ENCODE peak calls at places on chromosomes 3 and 15, in ten cellular contexts. One of them, this sample, is unnamed.

GRCh38 chr3:123660900-123661299 is 76.0 kb upstream of the HACD2 start:
- DNase-seq in foreskin fibroblast: peak; percentile 98
- DNase-seq in psoas muscle: peak; percentile 90
- DNase-seq in A172: peak; percentile 65
- DNase-seq in activated T-helper 1 cell treated with Interleukin-2 at 50 U/mL for 16 hours: no peak
- DNase-seq in NCI-H446: peak; percentile 83
- DNase-seq in germinal center: no peak
- DNase-seq in KG1: no peak
- DNase-seq in amygdala: peak; percentile 39
- DNase-seq in left cardiac atrium: peak; percentile 94
- DNase-seq in this sample: peak; percentile 99

GRCh38 chr15:31080618-31081017 is 20.9 kb downstream of the TRPM1 start:
- DNase-seq in psoas muscle: peak; percentile 76
- DNase-seq in germinal center: peak; percentile 77
- DNase-seq in NCI-H446: no peak
- DNase-seq in amygdala: peak; percentile 17
- DNase-seq in activated T-helper 1 cell treated with Interleukin-2 at 50 U/mL for 16 hours: no peak
- DNase-seq in A172: no peak
- DNase-seq in left cardiac atrium: peak; percentile 66
- DNase-seq in foreskin fibroblast: no peak
- DNase-seq in KG1: no peak
- DNase-seq in this sample: peak; percentile 85

GRCh38 chr3:168457973-168458539 is 362.3 kb upstream of the GOLIM4 start:
- DNase-seq in psoas muscle: no peak
- DNase-seq in A172: no peak
- DNase-seq in NCI-H446: no peak
- DNase-seq in amygdala: no peak
- DNase-seq in germinal center: no peak
- DNase-seq in foreskin fibroblast: no peak
- DNase-seq in activated T-helper 1 cell treated with Interleukin-2 at 50 U/mL for 16 hours: no peak
- DNase-seq in KG1: no peak
- DNase-seq in left cardiac atrium: no peak
- DNase-seq in this sample: no peak

GRCh38 chr3:120100711-120101110 is 6.5 kb upstream of the GSK3B start:
- DNase-seq in left cardiac atrium: no peak
- DNase-seq in A172: no peak
- DNase-seq in foreskin fibroblast: peak; percentile 45
- DNase-seq in psoas muscle: no peak
- DNase-seq in germinal center: no peak
- DNase-seq in KG1: no peak
- DNase-seq in NCI-H446: no peak
- DNase-seq in amygdala: no peak
- DNase-seq in activated T-helper 1 cell treated with Interleukin-2 at 50 U/mL for 16 hours: no peak
- DNase-seq in this sample: no peak

GRCh38 chr3:40930131-40930538 is 269.2 kb upstream of the CTNNB1 start:
- DNase-seq in activated T-helper 1 cell treated with Interleukin-2 at 50 U/mL for 16 hours: no peak
- DNase-seq in NCI-H446: no peak
- DNase-seq in A172: no peak
- DNase-seq in foreskin fibroblast: no peak
- DNase-seq in germinal center: no peak
- DNase-seq in KG1: no peak
- DNase-seq in psoas muscle: no peak
- DNase-seq in amygdala: no peak
- DNase-seq in left cardiac atrium: no peak
- DNase-seq in this sample: no peak

GRCh38 chr15:35319354-35319753 is 226.6 kb downstream of the DPH6 start:
- DNase-seq in KG1: no peak
- DNase-seq in amygdala: no peak
- DNase-seq in germinal center: no peak
- DNase-seq in psoas muscle: no peak
- DNase-seq in activated T-helper 1 cell treated with Interleukin-2 at 50 U/mL for 16 hours: no peak
- DNase-seq in A172: no peak
- DNase-seq in left cardiac atrium: no peak
- DNase-seq in foreskin fibroblast: no peak
- DNase-seq in NCI-H446: no peak
- DNase-seq in this sample: no peak

GRCh38 chr3:89617706-89618105 is 510.3 kb downstream of the EPHA3 start:
- DNase-seq in foreskin fibroblast: peak; percentile 82
- DNase-seq in A172: no peak
- DNase-seq in activated T-helper 1 cell treated with Interleukin-2 at 50 U/mL for 16 hours: no peak
- DNase-seq in germinal center: no peak
- DNase-seq in psoas muscle: no peak
- DNase-seq in left cardiac atrium: no peak
- DNase-seq in KG1: no peak
- DNase-seq in NCI-H446: peak; percentile 18
- DNase-seq in amygdala: no peak
- DNase-seq in this sample: no peak

GRCh38 chr15:35256555-35256954 is 171.5 kb upstream of the NANOGP8 start:
- DNase-seq in amygdala: no peak
- DNase-seq in psoas muscle: no peak
- DNase-seq in germinal center: no peak
- DNase-seq in NCI-H446: no peak
- DNase-seq in KG1: no peak
- DNase-seq in left cardiac atrium: no peak
- DNase-seq in activated T-helper 1 cell treated with Interleukin-2 at 50 U/mL for 16 hours: no peak
- DNase-seq in A172: no peak
- DNase-seq in foreskin fibroblast: peak; percentile 73
- DNase-seq in this sample: no peak

GRCh38 chr15:31267161-31268107 is 59.2 kb upstream of the KLF13 start:
- DNase-seq in foreskin fibroblast: no peak
- DNase-seq in left cardiac atrium: no peak
- DNase-seq in NCI-H446: no peak
- DNase-seq in germinal center: no peak
- DNase-seq in psoas muscle: peak; percentile 19
- DNase-seq in A172: no peak
- DNase-seq in KG1: no peak
- DNase-seq in activated T-helper 1 cell treated with Interleukin-2 at 50 U/mL for 16 hours: no peak
- DNase-seq in amygdala: no peak
- DNase-seq in this sample: peak; percentile 48

GRCh38 chr3:108518895-108519294 is 8.5 kb upstream of the MYH15 start:
- DNase-seq in KG1: no peak
- DNase-seq in NCI-H446: no peak
- DNase-seq in foreskin fibroblast: peak; percentile 57
- DNase-seq in activated T-helper 1 cell treated with Interleukin-2 at 50 U/mL for 16 hours: no peak
- DNase-seq in psoas muscle: no peak
- DNase-seq in left cardiac atrium: no peak
- DNase-seq in A172: no peak
- DNase-seq in amygdala: no peak
- DNase-seq in germinal center: no peak
- DNase-seq in this sample: no peak

GRCh38 chr3:126777366-126777765 is 73.3 kb downstream of the CHCHD6 start:
- DNase-seq in amygdala: no peak
- DNase-seq in KG1: no peak
- DNase-seq in A172: no peak
- DNase-seq in psoas muscle: no peak
- DNase-seq in NCI-H446: no peak
- DNase-seq in germinal center: no peak
- DNase-seq in activated T-helper 1 cell treated with Interleukin-2 at 50 U/mL for 16 hours: no peak
- DNase-seq in left cardiac atrium: no peak
- DNase-seq in foreskin fibroblast: no peak
- DNase-seq in this sample: no peak

GRCh38 chr3:58004972-58005371 is 3.2 kb upstream of the FLNB start:
- DNase-seq in left cardiac atrium: no peak
- DNase-seq in foreskin fibroblast: peak; percentile 83
- DNase-seq in amygdala: no peak
- DNase-seq in KG1: no peak
- DNase-seq in activated T-helper 1 cell treated with Interleukin-2 at 50 U/mL for 16 hours: no peak
- DNase-seq in psoas muscle: no peak
- DNase-seq in NCI-H446: no peak
- DNase-seq in germinal center: no peak
- DNase-seq in A172: peak; percentile 69
- DNase-seq in this sample: no peak

GRCh38 chr3:129476586-129476985 is 36.6 kb downstream of the IFT122 start:
- DNase-seq in foreskin fibroblast: no peak
- DNase-seq in KG1: no peak
- DNase-seq in psoas muscle: no peak
- DNase-seq in germinal center: no peak
- DNase-seq in left cardiac atrium: no peak
- DNase-seq in A172: no peak
- DNase-seq in activated T-helper 1 cell treated with Interleukin-2 at 50 U/mL for 16 hours: no peak
- DNase-seq in amygdala: no peak
- DNase-seq in NCI-H446: no peak
- DNase-seq in this sample: no peak

GRCh38 chr15:39919396-39919739 is 698 bp downstream of the GPR176 start:
- DNase-seq in psoas muscle: no peak
- DNase-seq in A172: no peak
- DNase-seq in left cardiac atrium: no peak
- DNase-seq in foreskin fibroblast: no peak
- DNase-seq in KG1: no peak
- DNase-seq in NCI-H446: no peak
- DNase-seq in germinal center: no peak
- DNase-seq in amygdala: no peak
- DNase-seq in activated T-helper 1 cell treated with Interleukin-2 at 50 U/mL for 16 hours: no peak
- DNase-seq in this sample: no peak

GRCh38 chr3:115833074-115833473 is 209.8 kb downstream of the GAP43 start:
- DNase-seq in foreskin fibroblast: peak; percentile 27
- DNase-seq in amygdala: no peak
- DNase-seq in activated T-helper 1 cell treated with Interleukin-2 at 50 U/mL for 16 hours: no peak
- DNase-seq in left cardiac atrium: no peak
- DNase-seq in KG1: no peak
- DNase-seq in germinal center: no peak
- DNase-seq in NCI-H446: no peak
- DNase-seq in psoas muscle: no peak
- DNase-seq in A172: no peak
- DNase-seq in this sample: no peak

GRCh38 chr3:111252795-111253194 is 181.2 kb downstream of the NECTIN3 start:
- DNase-seq in left cardiac atrium: no peak
- DNase-seq in foreskin fibroblast: peak; percentile 67
- DNase-seq in A172: peak; percentile 62
- DNase-seq in KG1: no peak
- DNase-seq in germinal center: no peak
- DNase-seq in NCI-H446: no peak
- DNase-seq in activated T-helper 1 cell treated with Interleukin-2 at 50 U/mL for 16 hours: no peak
- DNase-seq in psoas muscle: no peak
- DNase-seq in amygdala: no peak
- DNase-seq in this sample: no peak

GRCh38 chr15:42338500-42338899 is 20.8 kb upstream of the CAPN3 start:
- DNase-seq in psoas muscle: no peak
- DNase-seq in left cardiac atrium: no peak
- DNase-seq in NCI-H446: no peak
- DNase-seq in germinal center: no peak
- DNase-seq in activated T-helper 1 cell treated with Interleukin-2 at 50 U/mL for 16 hours: no peak
- DNase-seq in KG1: no peak
- DNase-seq in amygdala: no peak
- DNase-seq in foreskin fibroblast: no peak
- DNase-seq in A172: no peak
- DNase-seq in this sample: no peak

GRCh38 chr3:154334973-154335420 is 10.7 kb upstream of the DHX36 start:
- DNase-seq in amygdala: no peak
- DNase-seq in left cardiac atrium: no peak
- DNase-seq in activated T-helper 1 cell treated with Interleukin-2 at 50 U/mL for 16 hours: no peak
- DNase-seq in foreskin fibroblast: peak; percentile 68
- DNase-seq in KG1: no peak
- DNase-seq in A172: peak; percentile 45
- DNase-seq in NCI-H446: peak; percentile 42
- DNase-seq in psoas muscle: no peak
- DNase-seq in germinal center: peak; percentile 16
- DNase-seq in this sample: no peak

GRCh38 chr3:56800373-56801150 is 1.2 kb downstream of the ARHGEF3 start:
- DNase-seq in NCI-H446: no peak
- DNase-seq in A172: no peak
- DNase-seq in left cardiac atrium: no peak
- DNase-seq in amygdala: no peak
- DNase-seq in psoas muscle: no peak
- DNase-seq in activated T-helper 1 cell treated with Interleukin-2 at 50 U/mL for 16 hours: peak; percentile 54
- DNase-seq in foreskin fibroblast: no peak
- DNase-seq in germinal center: peak; percentile 39
- DNase-seq in KG1: no peak
- DNase-seq in this sample: peak; percentile 72

GRCh38 chr3:106913111-106913698 is 464.0 kb upstream of the CCDC54 start:
- DNase-seq in activated T-helper 1 cell treated with Interleukin-2 at 50 U/mL for 16 hours: no peak
- DNase-seq in germinal center: no peak
- DNase-seq in NCI-H446: no peak
- DNase-seq in amygdala: no peak
- DNase-seq in foreskin fibroblast: no peak
- DNase-seq in A172: no peak
- DNase-seq in psoas muscle: no peak
- DNase-seq in left cardiac atrium: no peak
- DNase-seq in KG1: no peak
- DNase-seq in this sample: no peak

GRCh38 chr15:74631408-74631807 is 15.8 kb downstream of the CLK3 start:
- DNase-seq in germinal center: no peak
- DNase-seq in psoas muscle: no peak
- DNase-seq in amygdala: no peak
- DNase-seq in A172: no peak
- DNase-seq in left cardiac atrium: no peak
- DNase-seq in KG1: no peak
- DNase-seq in activated T-helper 1 cell treated with Interleukin-2 at 50 U/mL for 16 hours: no peak
- DNase-seq in foreskin fibroblast: peak; percentile 41
- DNase-seq in NCI-H446: no peak
- DNase-seq in this sample: no peak

GRCh38 chr3:164897335-164897734 is 181.0 kb downstream of the SI start:
- DNase-seq in NCI-H446: no peak
- DNase-seq in amygdala: no peak
- DNase-seq in psoas muscle: no peak
- DNase-seq in germinal center: no peak
- DNase-seq in foreskin fibroblast: no peak
- DNase-seq in activated T-helper 1 cell treated with Interleukin-2 at 50 U/mL for 16 hours: no peak
- DNase-seq in KG1: no peak
- DNase-seq in A172: no peak
- DNase-seq in left cardiac atrium: no peak
- DNase-seq in this sample: no peak

GRCh38 chr3:131750256-131750655 is 247.5 kb upstream of the MRPL3 start:
- DNase-seq in germinal center: no peak
- DNase-seq in activated T-helper 1 cell treated with Interleukin-2 at 50 U/mL for 16 hours: no peak
- DNase-seq in psoas muscle: no peak
- DNase-seq in NCI-H446: no peak
- DNase-seq in KG1: no peak
- DNase-seq in left cardiac atrium: no peak
- DNase-seq in A172: no peak
- DNase-seq in foreskin fibroblast: no peak
- DNase-seq in amygdala: no peak
- DNase-seq in this sample: no peak

This sample was measured in kidney.